ENCODE peak calls at places on chromosomes 12 and 14, in eight cellular contexts. One of them, this sample, is unnamed.

GRCh38 chr12:29113101-29113500 is 36.0 kb upstream of the FAR2 start:
- DNase-seq in heart right ventricle: no peak
- DNase-seq in astrocyte of the cerebellum: no peak
- DNase-seq in fibroblast of lung: no peak
- DNase-seq in hepatocyte: no peak
- DNase-seq in colonic mucosa: no peak
- DNase-seq in IMR-90: peak
- DNase-seq in ascending aorta: no peak
- DNase-seq in this sample: no peak

GRCh38 chr14:63614964-63615363 is 26.7 kb downstream of the WDR89 start:
- DNase-seq in ascending aorta: no peak
- DNase-seq in astrocyte of the cerebellum: peak
- DNase-seq in heart right ventricle: no peak
- DNase-seq in colonic mucosa: no peak
- DNase-seq in hepatocyte: no peak
- DNase-seq in IMR-90: peak
- DNase-seq in fibroblast of lung: peak
- DNase-seq in this sample: no peak

GRCh38 chr12:103503546-103504480 is 8.0 kb upstream of the C12orf42 start:
- DNase-seq in astrocyte of the cerebellum: no peak
- DNase-seq in fibroblast of lung: no peak
- DNase-seq in IMR-90: no peak
- DNase-seq in colonic mucosa: peak
- DNase-seq in hepatocyte: peak
- DNase-seq in ascending aorta: no peak
- DNase-seq in heart right ventricle: peak
- DNase-seq in this sample: peak

GRCh38 chr14:90453401-90453951 is 56.6 kb downstream of the CALM1 start:
- DNase-seq in hepatocyte: peak
- DNase-seq in IMR-90: no peak
- DNase-seq in colonic mucosa: no peak
- DNase-seq in heart right ventricle: peak
- DNase-seq in fibroblast of lung: peak
- DNase-seq in astrocyte of the cerebellum: no peak
- DNase-seq in ascending aorta: no peak
- DNase-seq in this sample: no peak

GRCh38 chr14:68941820-68942219 is 37.3 kb downstream of the ACTN1 start:
- DNase-seq in astrocyte of the cerebellum: peak
- DNase-seq in heart right ventricle: no peak
- DNase-seq in fibroblast of lung: peak
- DNase-seq in ascending aorta: no peak
- DNase-seq in IMR-90: peak
- DNase-seq in hepatocyte: peak
- DNase-seq in colonic mucosa: no peak
- DNase-seq in this sample: no peak

GRCh38 chr14:86935241-86935640 is 1057.7 kb downstream of the GALC start:
- DNase-seq in fibroblast of lung: no peak
- DNase-seq in IMR-90: peak
- DNase-seq in heart right ventricle: no peak
- DNase-seq in hepatocyte: no peak
- DNase-seq in ascending aorta: no peak
- DNase-seq in colonic mucosa: no peak
- DNase-seq in astrocyte of the cerebellum: peak
- DNase-seq in this sample: no peak

GRCh38 chr12:85804663-85805062 is 31.5 kb downstream of the RASSF9 start:
- DNase-seq in colonic mucosa: no peak
- DNase-seq in astrocyte of the cerebellum: peak
- DNase-seq in hepatocyte: no peak
- DNase-seq in fibroblast of lung: no peak
- DNase-seq in ascending aorta: no peak
- DNase-seq in IMR-90: no peak
- DNase-seq in heart right ventricle: no peak
- DNase-seq in this sample: peak

GRCh38 chr14:77988966-77989365 is 181.2 kb upstream of the NRXN3 start:
- DNase-seq in heart right ventricle: peak
- DNase-seq in ascending aorta: no peak
- DNase-seq in IMR-90: peak
- DNase-seq in astrocyte of the cerebellum: peak
- DNase-seq in hepatocyte: no peak
- DNase-seq in fibroblast of lung: peak
- DNase-seq in colonic mucosa: no peak
- DNase-seq in this sample: no peak

GRCh38 chr12:70002097-70002911 is 177.3 kb downstream of the MYRFL start:
- DNase-seq in heart right ventricle: no peak
- DNase-seq in fibroblast of lung: peak
- DNase-seq in colonic mucosa: no peak
- DNase-seq in IMR-90: no peak
- DNase-seq in ascending aorta: no peak
- DNase-seq in hepatocyte: no peak
- DNase-seq in astrocyte of the cerebellum: no peak
- DNase-seq in this sample: no peak

GRCh38 chr14:29043751-29044150 is 277.2 kb downstream of the FOXG1 start:
- DNase-seq in heart right ventricle: no peak
- DNase-seq in colonic mucosa: no peak
- DNase-seq in fibroblast of lung: no peak
- DNase-seq in ascending aorta: no peak
- DNase-seq in hepatocyte: no peak
- DNase-seq in astrocyte of the cerebellum: no peak
- DNase-seq in IMR-90: no peak
- DNase-seq in this sample: no peak

GRCh38 chr12:104751024-104751570 is 207.0 kb downstream of the SLC41A2 start:
- DNase-seq in ascending aorta: no peak
- DNase-seq in IMR-90: no peak
- DNase-seq in colonic mucosa: no peak
- DNase-seq in fibroblast of lung: no peak
- DNase-seq in astrocyte of the cerebellum: no peak
- DNase-seq in hepatocyte: no peak
- DNase-seq in heart right ventricle: no peak
- DNase-seq in this sample: no peak

GRCh38 chr14:52422650-52423356 is 108.7 kb downstream of the PTGER2 start:
- DNase-seq in fibroblast of lung: peak
- DNase-seq in astrocyte of the cerebellum: no peak
- DNase-seq in ascending aorta: no peak
- DNase-seq in IMR-90: no peak
- DNase-seq in hepatocyte: no peak
- DNase-seq in heart right ventricle: no peak
- DNase-seq in colonic mucosa: no peak
- DNase-seq in this sample: no peak
- TF ChIP-seq CTCF in fibroblast of lung: no peak
- TF ChIP-seq CTCF in astrocyte of the cerebellum: no peak
- TF ChIP-seq CTCF in ascending aorta: no peak
- TF ChIP-seq CTCF in IMR-90: no peak
- TF ChIP-seq CTCF in hepatocyte: no peak
- TF ChIP-seq CTCF in heart right ventricle: no peak
- TF ChIP-seq CTCF in colonic mucosa: no peak
- TF ChIP-seq CTCF in this sample: no peak

GRCh38 chr14:52862652-52863338 is 71.4 kb upstream of the GNPNAT1 start:
- DNase-seq in fibroblast of lung: peak
- DNase-seq in hepatocyte: peak
- DNase-seq in IMR-90: peak
- DNase-seq in heart right ventricle: no peak
- DNase-seq in ascending aorta: no peak
- DNase-seq in astrocyte of the cerebellum: peak
- DNase-seq in colonic mucosa: no peak
- DNase-seq in this sample: no peak
- H3K4me3 ChIP-seq in fibroblast of lung: no peak
- H3K4me3 ChIP-seq in hepatocyte: no peak
- H3K4me3 ChIP-seq in IMR-90: no peak
- H3K4me3 ChIP-seq in heart right ventricle: no peak
- H3K4me3 ChIP-seq in ascending aorta: no peak
- H3K4me3 ChIP-seq in astrocyte of the cerebellum: no peak
- H3K4me3 ChIP-seq in colonic mucosa: no peak
- H3K4me3 ChIP-seq in this sample: no peak

GRCh38 chr12:13133886-13134285 is 30.4 kb upstream of the GSG1 start:
- DNase-seq in hepatocyte: no peak
- DNase-seq in ascending aorta: no peak
- DNase-seq in IMR-90: no peak
- DNase-seq in astrocyte of the cerebellum: no peak
- DNase-seq in heart right ventricle: no peak
- DNase-seq in fibroblast of lung: no peak
- DNase-seq in colonic mucosa: no peak
- DNase-seq in this sample: no peak

GRCh38 chr12:13130981-13131380 is 27.5 kb upstream of the GSG1 start:
- DNase-seq in astrocyte of the cerebellum: no peak
- DNase-seq in fibroblast of lung: no peak
- DNase-seq in colonic mucosa: no peak
- DNase-seq in hepatocyte: no peak
- DNase-seq in ascending aorta: no peak
- DNase-seq in heart right ventricle: no peak
- DNase-seq in IMR-90: no peak
- DNase-seq in this sample: no peak

DNA sequence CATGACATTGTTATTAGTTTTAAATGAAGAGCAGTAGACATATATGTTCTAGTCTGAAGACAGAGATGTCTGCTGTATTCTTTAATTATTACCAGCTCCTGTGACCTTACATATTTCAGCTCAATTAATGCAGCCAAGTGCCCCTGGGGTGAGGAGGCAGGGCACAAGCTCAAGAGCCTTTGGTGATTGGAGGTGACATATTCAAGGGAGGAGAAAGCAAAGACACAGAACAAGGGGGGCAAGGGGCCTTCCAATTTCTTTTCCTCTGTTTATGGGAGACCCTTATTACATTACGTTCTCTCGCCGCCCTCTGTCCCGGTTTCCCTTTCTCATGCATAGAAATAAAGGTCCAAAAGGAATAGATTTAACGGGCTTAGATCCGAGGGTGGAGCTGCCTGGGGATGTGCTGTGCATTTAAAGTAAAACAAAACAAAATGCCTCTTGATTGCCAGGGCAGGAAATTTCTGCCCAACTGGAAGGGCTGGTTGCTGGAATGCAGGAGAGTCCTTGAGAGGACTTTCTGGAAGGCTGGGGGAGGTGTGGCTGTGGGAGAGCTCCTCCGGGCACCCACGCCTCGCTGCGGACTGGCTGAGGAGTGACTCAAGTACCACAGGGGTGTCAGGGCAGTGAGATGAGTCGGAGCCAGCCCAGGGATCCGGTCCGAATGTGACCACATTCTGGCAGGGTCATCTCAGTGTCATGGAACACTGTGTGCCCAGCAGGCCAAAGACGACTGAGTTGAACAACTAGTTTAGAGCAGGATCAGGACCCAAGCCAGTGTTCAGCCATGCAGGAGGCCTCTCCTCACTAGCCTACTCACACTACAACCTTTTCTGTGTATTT is 32.1 kb upstream of the GSG1 start:
- DNase-seq in heart right ventricle: no peak
- DNase-seq in astrocyte of the cerebellum: peak
- DNase-seq in hepatocyte: peak
- DNase-seq in IMR-90: peak
- DNase-seq in ascending aorta: no peak
- DNase-seq in fibroblast of lung: peak
- DNase-seq in colonic mucosa: no peak
- DNase-seq in this sample: no peak
- TF ChIP-seq CTCF in heart right ventricle: no peak
- TF ChIP-seq CTCF in astrocyte of the cerebellum: peak
- TF ChIP-seq CTCF in hepatocyte: no peak
- TF ChIP-seq CTCF in IMR-90: peak
- TF ChIP-seq CTCF in ascending aorta: no peak
- TF ChIP-seq CTCF in fibroblast of lung: peak
- TF ChIP-seq CTCF in colonic mucosa: no peak
- TF ChIP-seq CTCF in this sample: no peak

DNA sequence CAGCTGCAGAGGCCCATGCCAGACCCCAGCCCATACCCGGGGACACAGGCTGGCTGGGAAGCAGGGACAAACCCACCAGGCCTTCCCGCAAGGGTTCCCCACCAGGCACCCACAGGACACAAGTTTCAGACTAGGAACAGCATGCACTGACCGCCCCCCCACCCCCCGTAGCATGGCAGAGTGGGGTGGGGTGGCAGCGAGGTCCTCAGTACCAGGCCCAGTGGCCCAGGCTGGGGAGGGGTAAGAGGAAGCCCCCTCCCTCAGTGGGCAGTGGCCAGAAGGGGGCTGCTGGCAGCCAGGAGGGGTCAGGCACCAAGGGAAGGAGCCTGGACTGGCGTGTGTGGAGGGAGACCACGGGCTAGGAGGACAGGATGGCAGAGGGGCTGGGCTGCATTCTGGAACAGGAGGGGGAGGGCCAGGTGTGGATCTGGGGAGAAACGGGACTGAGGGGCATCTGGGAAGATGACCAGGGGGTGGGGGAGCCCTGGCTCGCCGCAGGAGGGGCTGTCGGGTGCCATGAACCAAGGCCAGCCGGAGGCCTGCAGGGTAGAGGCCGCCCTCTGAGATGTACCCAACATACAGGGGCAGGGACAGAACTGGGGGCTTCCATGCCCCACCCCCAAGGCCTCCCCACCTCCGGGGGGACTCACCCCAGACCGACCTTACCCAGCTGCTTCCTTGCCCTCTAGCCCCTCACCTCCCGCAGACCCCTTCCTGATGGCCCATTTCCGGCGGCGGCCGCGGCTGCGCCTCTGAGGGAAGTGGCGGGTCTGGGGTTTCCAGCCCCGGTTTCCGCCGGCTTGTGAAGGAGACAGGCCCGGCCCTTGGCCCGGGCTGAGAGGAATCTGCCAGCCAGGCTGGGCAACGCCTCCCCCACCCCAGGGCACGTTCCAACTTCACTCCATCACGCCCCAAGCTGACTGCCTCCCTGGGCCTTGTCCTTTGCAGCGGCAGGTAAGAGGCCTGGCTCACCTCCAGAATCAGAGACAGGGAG is 5.6 kb upstream of the JAG2 start:
- DNase-seq in hepatocyte: no peak
- DNase-seq in ascending aorta: no peak
- DNase-seq in heart right ventricle: no peak
- DNase-seq in fibroblast of lung: no peak
- DNase-seq in colonic mucosa: no peak
- DNase-seq in astrocyte of the cerebellum: no peak
- DNase-seq in IMR-90: no peak
- DNase-seq in this sample: peak
- H3K4me3 ChIP-seq in hepatocyte: no peak
- H3K4me3 ChIP-seq in ascending aorta: no peak
- H3K4me3 ChIP-seq in heart right ventricle: no peak
- H3K4me3 ChIP-seq in fibroblast of lung: no peak
- H3K4me3 ChIP-seq in colonic mucosa: no peak
- H3K4me3 ChIP-seq in astrocyte of the cerebellum: no peak
- H3K4me3 ChIP-seq in IMR-90: no peak
- H3K4me3 ChIP-seq in this sample: no peak

This sample was measured in GM12865.